ENCODE peak calls at places on chromosomes 11 and 22, in six cellular contexts. E, Z, C, B, X and H are unnamed samples.

GRCh38 chr22:37173709-37174108 is 14.3 kb downstream of the C1QTNF6 start:
- DNase-seq in E (no peak), X (no peak), B (peak; percentile 31), Z (no peak), C (peak; percentile 91), H (peak; percentile 81)

GRCh38 chr11:118907051-118907748 is 18.5 kb downstream of the BCL9L start:
- DNase-seq in Z (peak; percentile 91), B (peak; percentile 98), E (peak; percentile 80), X (no peak), C (peak; percentile 76), H (peak; percentile 79)

GRCh38 chr11:66341502-66342126 is 3.3 kb downstream of the BRMS1 start:
- DNase-seq in Z (no peak), C (no peak), B (no peak), E (no peak), X (no peak), H (no peak)

GRCh38 chr11:133507185-133507584 is 25.1 kb downstream of the OPCML start:
- DNase-seq in B (no peak), X (no peak), C (no peak), E (no peak), Z (no peak), H (no peak)

GRCh38 chr22:20046730-20047129 is 25.8 kb downstream of the TANGO2 start:
- DNase-seq in E (no peak), C (no peak), B (no peak), Z (no peak), X (no peak), H (no peak)

GRCh38 chr11:67056640-67057409 is at the start of gene RHOD:
- DNase-seq in X (no peak), B (peak; percentile 90), C (no peak), Z (peak; percentile 90), E (peak; percentile 64), H (peak; percentile 41)

GRCh38 chr22:45201678-45202332 is 38.1 kb downstream of the NUP50 start:
- DNase-seq in C (peak; percentile 99), B (peak; percentile 57), Z (no peak), X (peak; percentile 96), E (no peak), H (peak; percentile 62)

GRCh38 chr11:2442554-2442953 is 1.8 kb downstream of the TRPM5 start:
- DNase-seq in B (no peak), C (no peak), X (no peak), E (no peak), Z (no peak), H (no peak)

GRCh38 chr11:29211205-29211604 is 805.6 kb downstream of the KCNA4 start:
- DNase-seq in B (no peak), Z (no peak), X (no peak), E (no peak), C (no peak), H (no peak)

GRCh38 chr22:50169181-50169759 is 1.3 kb upstream of the PANX2 start:
- DNase-seq in C (no peak), X (no peak), E (no peak), B (no peak), Z (peak; percentile 54), H (no peak)

GRCh38 chr11:12979928-12980689 is 29.0 kb upstream of the RASSF10 start:
- DNase-seq in C (no peak), B (no peak), E (no peak), Z (no peak), X (no peak), H (no peak)

GRCh38 chr11:115624065-115624464 is 119.8 kb upstream of the CADM1 start:
- DNase-seq in Z (no peak), B (no peak), E (no peak), X (no peak), C (no peak), H (no peak)
- TF ChIP-seq CTCF in Z (no peak), B (peak; percentile 46), E (no peak), X (no peak), C (no peak), H (no peak)

DNA sequence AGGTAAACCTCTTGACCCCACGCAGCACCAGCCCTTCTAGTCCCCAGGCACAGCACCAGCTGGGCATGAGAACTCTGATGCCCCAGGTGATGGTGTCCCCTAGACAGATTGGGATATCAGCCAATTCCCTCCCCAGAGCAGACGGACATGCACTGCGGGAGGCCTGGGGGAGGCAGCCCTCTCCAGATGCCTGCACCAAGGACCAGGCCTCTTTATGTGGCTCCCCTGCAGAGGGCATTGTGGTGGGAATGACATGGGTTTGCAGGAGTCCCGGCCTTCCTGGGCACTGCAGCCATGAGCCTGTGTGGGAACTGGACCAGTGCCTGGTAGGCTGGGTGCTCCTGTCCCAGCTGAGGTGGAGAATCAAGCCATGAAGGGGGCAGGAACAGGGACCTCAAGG is 25.9 kb downstream of the PPM1F start:
- DNase-seq in C (no peak), X (no peak), B (peak; percentile 55), E (no peak), Z (no peak), H (no peak)
- TF ChIP-seq CTCF in C (no peak), X (no peak), B (no peak), E (no peak), Z (no peak), H (no peak)

GRCh38 chr11:33932721-33933120 is 40.8 kb upstream of the LMO2 start:
- DNase-seq in B (peak; percentile 73), X (no peak), E (no peak), C (no peak), Z (no peak), H (no peak)

GRCh38 chr11:33931032-33931431 is 39.2 kb upstream of the LMO2 start:
- DNase-seq in B (no peak), X (no peak), E (no peak), C (peak; percentile 1), Z (no peak), H (no peak)

GRCh38 chr11:33933607-33934006 is 41.7 kb upstream of the LMO2 start:
- DNase-seq in X (no peak), C (no peak), Z (no peak), E (no peak), B (no peak), H (no peak)

GRCh38 chr11:33928564-33928963 is 36.7 kb upstream of the LMO2 start:
- DNase-seq in C (no peak), B (no peak), Z (no peak), X (no peak), E (no peak), H (no peak)

GRCh38 chr11:33930317-33931021 is 38.6 kb upstream of the LMO2 start:
- DNase-seq in Z (no peak), E (no peak), C (peak; percentile 75), B (peak; percentile 62), X (no peak), H (peak; percentile 75)
- TF ChIP-seq CTCF in Z (no peak), E (no peak), C (no peak), B (no peak), X (no peak), H (no peak)

GRCh38 chr11:123334925-123335324 is 95.1 kb upstream of the GRAMD1B start:
- DNase-seq in C (no peak), Z (no peak), B (no peak), E (no peak), X (no peak), H (no peak)
- TF ChIP-seq CTCF in C (no peak), Z (no peak), B (no peak), E (no peak), X (no peak), H (no peak)

DNA sequence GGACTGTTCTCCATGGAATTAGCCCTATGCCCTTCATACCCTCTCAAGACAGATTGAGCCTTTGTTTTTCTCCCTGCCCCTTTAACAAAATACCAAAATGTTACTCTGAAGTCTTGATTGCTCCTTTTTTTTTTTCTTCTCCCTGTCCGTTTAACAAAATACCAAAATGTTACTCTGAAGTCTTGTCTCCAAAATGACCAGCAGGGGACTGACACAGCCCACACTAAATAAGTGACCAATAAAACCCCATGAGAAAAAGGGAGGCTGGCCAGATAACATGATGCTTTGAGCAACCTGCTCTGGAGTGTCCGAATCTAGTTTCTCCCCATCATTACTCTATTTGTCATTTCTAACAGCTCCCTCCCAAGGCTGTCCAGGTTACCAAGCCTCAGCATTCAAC is 42.6 kb upstream of the SLC1A2 start:
- DNase-seq in C (no peak), Z (no peak), B (no peak), E (no peak), X (no peak), H (no peak)
- TF ChIP-seq CTCF in C (no peak), Z (peak; percentile 3), B (peak; percentile 48), E (no peak), X (no peak), H (no peak)

GRCh38 chr11:114441921-114442320 is 2.7 kb downstream of the REXO2 start:
- DNase-seq in E (no peak), C (no peak), Z (no peak), X (no peak), B (no peak), H (no peak)

GRCh38 chr11:114440121-114440860 is 1.0 kb downstream of the REXO2 start:
- DNase-seq in E (no peak), Z (peak; percentile 22), C (peak; percentile 77), B (no peak), X (no peak), H (peak; percentile 21)

GRCh38 chr11:114439229-114440120 is at the start of gene REXO2:
- DNase-seq in X (peak; percentile 59), E (peak; percentile 98), B (peak; percentile 96), C (peak; percentile 96), Z (peak; percentile 96), H (peak; percentile 97)

GRCh38 chr11:114440971-114441810 is 1.9 kb downstream of the REXO2 start:
- DNase-seq in X (no peak), C (peak; percentile 54), Z (no peak), E (no peak), B (no peak), H (no peak)

DNA sequence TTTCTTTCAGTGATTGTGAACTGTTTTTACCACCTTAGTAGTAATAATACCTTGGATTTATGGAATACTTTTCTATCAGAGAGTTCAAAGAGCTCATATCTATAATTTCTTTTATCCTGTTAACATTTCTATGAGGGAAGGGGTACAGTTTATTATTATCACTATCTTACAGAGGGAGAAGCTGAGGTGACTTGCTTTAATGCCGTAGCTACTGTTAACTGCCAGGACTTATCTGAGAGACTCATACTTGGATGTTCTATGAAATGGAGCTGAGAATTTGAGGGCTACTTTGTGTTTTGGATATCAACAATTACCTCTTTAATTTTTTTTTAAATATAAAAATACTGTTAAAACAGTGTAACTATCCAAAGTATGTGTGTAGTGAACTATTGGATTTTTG is 3.3 kb downstream of the REXO2 start:
- DNase-seq in B (no peak), E (no peak), C (no peak), Z (no peak), X (no peak), H (no peak)
- TF ChIP-seq CTCF in B (no peak), E (no peak), C (no peak), Z (no peak), X (no peak), H (no peak)

GRCh38 chr11:83249445-83249844 is 36.7 kb downstream of the CCDC90B start:
- DNase-seq in X (no peak), C (no peak), E (no peak), B (no peak), Z (no peak), H (no peak)
- TF ChIP-seq CTCF in X (no peak), C (no peak), E (no peak), B (no peak), Z (no peak), H (no peak)